ENCODE peak calls at places on chromosomes 7 and 10, in eight cellular contexts. Y, E, X, I, U, O, C and R are unnamed samples.

GRCh38 chr7:16993543-16993942 is 111.8 kb upstream of the AGR3 start:
- DNase-seq in Y (no peak), E (no peak), X (no peak), I (no peak), U (no peak), O (no peak), C (no peak), R (no peak)

GRCh38 chr10:110459600-110459999 is 38.1 kb upstream of the DUSP5 start:
- DNase-seq in Y (no peak), E (no peak), X (no peak), I (no peak), U (no peak), O (no peak), C (no peak), R (no peak)

GRCh38 chr7:158299607-158300006 is 288.0 kb downstream of the PTPRN2 start:
- DNase-seq in Y (no peak), E (no peak), X (no peak), I (no peak), U (no peak), O (no peak), C (no peak), R (no peak)

GRCh38 chr10:3829193-3830050 is 44.4 kb upstream of the KLF6 start:
- DNase-seq in Y (no peak), E (no peak), X (no peak), I (no peak), U (no peak), O (no peak), C (no peak), R (no peak)

GRCh38 chr7:351256-351655 is 61.3 kb downstream of the FOXL3 start:
- DNase-seq in Y (peak; percentile 15), E (no peak), X (no peak), I (no peak), U (peak; percentile 26), O (no peak), C (no peak), R (no peak)

GRCh38 chr10:79435271-79436065 is 10.0 kb downstream of the ZCCHC24 start:
- DNase-seq in Y (no peak), E (no peak), X (no peak), I (no peak), U (no peak), O (peak; percentile 75), C (no peak), R (no peak)

GRCh38 chr10:131650771-131651673 is 249.8 kb upstream of the PPP2R2D start:
- DNase-seq in Y (no peak), E (no peak), X (no peak), I (no peak), U (no peak), O (no peak), C (no peak), R (no peak)

GRCh38 chr7:106218546-106218945 is 66.2 kb downstream of the NAMPT start:
- DNase-seq in Y (no peak), E (no peak), X (no peak), I (no peak), U (no peak), O (peak; percentile 70), C (no peak), R (no peak)

GRCh38 chr10:11357361-11357760 is 254.1 kb downstream of the USP6NL start:
- DNase-seq in Y (no peak), E (no peak), X (no peak), I (no peak), U (no peak), O (no peak), C (no peak), R (no peak)

GRCh38 chr10:11353229-11353896 is 258.1 kb downstream of the USP6NL start:
- DNase-seq in Y (no peak), E (no peak), X (no peak), I (no peak), U (no peak), O (no peak), C (no peak), R (no peak)

GRCh38 chr10:11358046-11358445 is 253.4 kb downstream of the USP6NL start:
- DNase-seq in Y (no peak), E (no peak), X (no peak), I (no peak), U (no peak), O (no peak), C (no peak), R (no peak)

GRCh38 chr10:11354823-11355222 is 256.6 kb downstream of the USP6NL start:
- DNase-seq in Y (no peak), E (no peak), X (no peak), I (no peak), U (no peak), O (no peak), C (no peak), R (no peak)

DNA sequence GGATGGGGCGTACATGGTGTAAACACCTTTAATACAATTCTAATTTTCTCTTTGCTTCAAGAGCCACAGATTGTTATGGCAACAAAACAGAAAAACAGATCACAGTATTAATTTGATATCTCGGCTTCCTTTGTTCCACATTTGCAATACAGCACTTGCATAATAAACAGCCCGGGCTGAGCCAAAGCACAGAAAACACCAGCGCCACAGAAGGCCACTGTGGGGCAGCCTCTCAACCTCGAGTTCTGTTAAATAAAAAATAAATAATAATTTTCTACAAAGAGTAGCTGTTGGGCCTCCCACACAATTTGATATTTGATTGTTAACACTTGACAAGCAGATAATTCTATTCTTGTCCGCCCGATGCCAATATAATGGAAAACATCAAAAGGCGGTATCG is 255.8 kb downstream of the USP6NL start:
- DNase-seq in Y (no peak), E (no peak), X (no peak), I (no peak), U (peak; percentile 46), O (no peak), C (no peak), R (no peak)
- TF ChIP-seq CTCF in Y (no peak), E (no peak), X (no peak), I (no peak), U (no peak), O (no peak), C (no peak), R (no peak)

DNA sequence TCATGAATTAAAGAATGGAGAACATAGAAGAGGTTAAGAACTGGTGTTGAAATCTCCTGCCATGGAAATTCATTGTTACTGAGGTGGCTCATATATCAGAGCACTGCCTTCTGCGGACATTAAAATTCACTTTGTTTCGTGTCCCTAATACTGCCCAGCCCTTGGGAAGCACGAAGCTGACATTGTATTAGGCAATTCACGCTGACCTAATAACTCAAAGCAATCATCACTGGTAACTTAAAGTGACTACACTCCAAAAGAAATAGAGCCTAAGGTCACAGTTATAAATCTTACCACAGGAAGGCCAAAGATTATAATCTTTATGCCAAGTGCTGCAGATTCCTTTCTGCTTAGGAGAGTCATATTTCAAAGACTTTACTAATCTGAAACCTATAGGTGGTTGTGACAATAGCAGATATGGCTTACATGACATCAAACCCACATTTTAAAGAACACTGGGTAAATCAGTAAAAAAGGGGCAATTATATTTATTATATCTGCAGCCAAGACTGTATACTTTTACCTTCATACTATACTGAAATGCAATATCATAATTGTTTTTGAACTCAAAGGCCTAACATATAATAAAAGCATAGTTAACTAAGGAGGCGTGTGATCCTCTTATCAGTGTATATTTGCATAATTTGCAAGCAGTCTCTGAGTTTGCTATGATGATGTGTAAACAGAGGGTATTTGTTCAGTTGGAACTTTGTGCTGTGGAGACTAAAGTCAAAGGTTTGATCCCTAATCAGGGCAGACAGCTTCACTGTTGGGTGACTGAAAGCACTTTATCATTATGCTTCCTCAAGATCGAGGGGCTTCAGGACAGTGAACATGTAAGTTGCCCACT is 51.9 kb upstream of the CAPZA2 start:
- DNase-seq in Y (no peak), E (no peak), X (no peak), I (no peak), U (no peak), O (peak; percentile 29), C (no peak), R (no peak)
- TF ChIP-seq CTCF in Y (no peak), E (no peak), X (no peak), I (no peak), U (no peak), O (no peak), C (no peak), R (no peak)

GRCh38 chr10:89347706-89348457 is 20.1 kb downstream of the IFIT3 start:
- DNase-seq in Y (no peak), E (peak; percentile 29), X (no peak), I (no peak), U (no peak), O (peak; percentile 43), C (no peak), R (no peak)

GRCh38 chr10:89348458-89348857 is 20.7 kb downstream of the IFIT3 start:
- DNase-seq in Y (no peak), E (no peak), X (no peak), I (no peak), U (no peak), O (no peak), C (no peak), R (no peak)

GRCh38 chr10:89351402-89352038 is 23.7 kb downstream of the IFIT3 start:
- DNase-seq in Y (no peak), E (peak; percentile 45), X (no peak), I (peak; percentile 61), U (no peak), O (peak; percentile 59), C (no peak), R (peak; percentile 53)

GRCh38 chr10:89342219-89342966 is 14.6 kb downstream of the IFIT3 start:
- DNase-seq in Y (no peak), E (no peak), X (peak; percentile 54), I (peak; percentile 81), U (peak; percentile 92), O (peak; percentile 96), C (peak; percentile 38), R (no peak)

DNA sequence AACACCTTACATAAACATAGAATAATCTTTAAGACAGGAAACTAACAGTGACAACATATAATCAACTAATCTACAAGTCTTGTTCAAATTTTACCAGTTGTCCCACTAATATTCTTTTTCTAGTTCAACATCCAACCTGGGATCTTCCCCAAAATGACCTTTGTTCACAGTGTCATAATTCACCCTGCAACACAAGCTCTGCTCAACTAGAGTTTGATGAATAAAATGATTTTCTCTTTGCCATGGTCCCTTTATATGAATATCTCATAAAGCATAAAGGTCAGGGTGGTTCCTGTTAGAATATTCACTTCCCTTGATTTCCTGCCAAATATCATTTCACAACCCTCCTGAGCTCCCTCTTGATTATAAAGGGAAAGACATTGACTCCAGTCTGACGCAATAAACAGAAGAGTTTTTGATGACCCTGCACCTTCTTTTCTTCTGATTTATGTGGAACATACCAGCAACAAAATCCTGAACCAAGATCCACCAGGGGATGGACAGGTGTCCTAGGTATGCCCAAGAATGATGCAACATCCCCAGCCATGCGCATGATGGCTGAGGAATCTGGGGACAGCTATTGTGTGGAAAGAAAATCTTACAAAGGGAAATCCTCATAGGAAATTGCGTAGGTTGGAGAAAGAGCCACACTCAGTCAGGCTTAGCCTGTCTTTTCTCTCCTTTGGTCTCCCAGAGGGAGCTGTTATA is 18.6 kb downstream of the IFIT3 start:
- DNase-seq in Y (no peak), E (no peak), X (peak; percentile 57), I (no peak), U (peak; percentile 27), O (peak; percentile 80), C (peak; percentile 53), R (no peak)
- TF ChIP-seq CTCF in Y (no peak), E (no peak), X (no peak), I (no peak), U (no peak), O (no peak), C (no peak), R (no peak)

DNA sequence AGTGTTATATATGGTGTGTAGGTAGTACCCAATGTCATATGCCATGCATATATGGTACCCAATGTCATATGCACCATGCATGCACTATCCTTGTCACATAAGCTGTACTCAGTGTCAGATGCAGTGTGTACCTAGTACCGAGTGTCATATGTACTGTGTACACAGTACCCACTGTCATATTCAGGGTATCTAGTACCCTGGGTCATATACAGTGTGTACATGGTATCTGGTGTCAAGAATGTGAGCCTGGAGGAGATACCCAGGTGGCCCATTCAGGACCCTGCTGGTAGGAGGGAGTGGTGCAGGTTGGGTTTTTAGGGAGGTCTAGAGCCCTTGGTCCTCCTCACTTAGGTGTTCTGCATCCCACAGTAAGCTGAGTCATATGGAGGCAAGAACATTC is 1.8 kb downstream of the ZMYND11 start:
- DNase-seq in Y (no peak), E (peak; percentile 10), X (peak; percentile 21), I (no peak), U (no peak), O (peak; percentile 41), C (peak; percentile 30), R (peak; percentile 50)
- TF ChIP-seq CTCF in Y (peak; percentile 19), E (peak; percentile 47), X (peak; percentile 52), I (peak; percentile 48), U (no peak), O (peak; percentile 39), C (no peak), R (peak; percentile 13)